ENCODE peak calls at places on chromosomes 5 and 9, in four cellular contexts. N is neural crest cell, F is WTC11, T is GM20000. I is an unnamed sample.

GRCh38 chr9:130894546-130894945 is 2.1 kb downstream of the QRFP start:
- DNase-seq in N (no peak), F (no peak), T (no peak), I (no peak)

GRCh38 chr9:297104-297794 is 82.6 kb downstream of the DOCK8 start:
- DNase-seq in N (no peak), F (no peak), T (peak; percentile 33), I (peak; percentile 62)

GRCh38 chr5:131305906-131306305 is 42.1 kb downstream of the CDC42SE2 start:
- DNase-seq in N (no peak), F (no peak), T (no peak), I (no peak)

GRCh38 chr9:14633906-14634565 is 59.2 kb downstream of the ZDHHC21 start:
- DNase-seq in N (no peak), F (no peak), T (no peak), I (no peak)

GRCh38 chr9:97880336-97880735 is 27.3 kb downstream of the FOXE1 start:
- DNase-seq in N (no peak), F (no peak), T (no peak), I (no peak)

GRCh38 chr5:138722518-138722917 is 30.7 kb upstream of the CTNNA1 start:
- DNase-seq in N (no peak), F (peak; percentile 40), T (no peak), I (no peak)

GRCh38 chr9:34984049-34984448 is 5.5 kb upstream of the DNAJB5 start:
- DNase-seq in N (no peak), F (peak; percentile 57), T (no peak), I (no peak)

GRCh38 chr5:55036477-55036876 is 12.4 kb downstream of the GZMK start:
- DNase-seq in N (no peak), F (no peak), T (no peak), I (no peak)

GRCh38 chr5:109691248-109691574 is 1.5 kb downstream of the MAN2A1 start:
- DNase-seq in N (no peak), F (no peak), T (no peak), I (no peak)

GRCh38 chr5:100232730-100233129 is 302.4 kb upstream of the FAM174A start:
- DNase-seq in N (no peak), F (no peak), T (no peak), I (no peak)

GRCh38 chr9:90141723-90142122 is 500.9 kb downstream of the DIRAS2 start:
- DNase-seq in N (no peak), F (no peak), T (peak; percentile 19), I (no peak)

GRCh38 chr5:141560725-141561483 is 57.9 kb downstream of the DIAPH1 start:
- DNase-seq in N (peak; percentile 67), F (peak; percentile 75), T (no peak), I (no peak)

GRCh38 chr5:82221020-82221419 is 57.1 kb downstream of the RPS23 start:
- DNase-seq in N (no peak), F (no peak), T (no peak), I (no peak)

GRCh38 chr9:104746798-104747197 is 685 bp upstream of the NIPSNAP3A start:
- DNase-seq in N (no peak), F (no peak), T (no peak), I (no peak)

GRCh38 chr5:110757118-110757729 is 18.4 kb downstream of the SLC25A46 start:
- DNase-seq in N (peak; percentile 20), F (no peak), T (no peak), I (no peak)

GRCh38 chr5:81698806-81699205 is 52.1 kb downstream of the SSBP2 start:
- DNase-seq in N (no peak), F (no peak), T (no peak), I (no peak)

GRCh38 chr5:172504736-172505402 is 50.5 kb upstream of the SH3PXD2B start:
- DNase-seq in N (no peak), F (no peak), T (no peak), I (no peak)

GRCh38 chr9:75658301-75658919 is 232.1 kb upstream of the PCSK5 start:
- DNase-seq in N (no peak), F (no peak), T (no peak), I (no peak)

GRCh38 chr9:25396828-25397227 is 281.4 kb downstream of the TUSC1 start:
- DNase-seq in N (no peak), F (no peak), T (no peak), I (no peak)

GRCh38 chr9:34190996-34191892 is 12.4 kb downstream of the UBAP1 start:
- DNase-seq in N (no peak), F (no peak), T (no peak), I (no peak)

GRCh38 chr9:19174127-19174921 is 47.0 kb upstream of the PLIN2 start:
- DNase-seq in N (peak; percentile 16), F (peak; percentile 30), T (peak; percentile 74), I (peak; percentile 72)

GRCh38 chr5:76303917-76304316 is 99.2 kb upstream of the IQGAP2 start:
- DNase-seq in N (no peak), F (no peak), T (peak; percentile 54), I (peak; percentile 63)

GRCh38 chr5:37090123-37090726 is 159.0 kb downstream of the CPLANE1 start:
- DNase-seq in N (no peak), F (no peak), T (no peak), I (no peak)

GRCh38 chr9:20504930-20505329 is 117.4 kb downstream of the MLLT3 start:
- DNase-seq in N (no peak), F (no peak), T (no peak), I (no peak)

GRCh38 chr9:114958021-114958846 is 27.8 kb upstream of the TNFSF8 start:
- DNase-seq in N (no peak), F (no peak), T (no peak), I (no peak)

GRCh38 chr5:176542596-176543427 is 5.6 kb upstream of the RNF44 start:
- DNase-seq in N (peak; percentile 14), F (peak; percentile 50), T (peak; percentile 85), I (peak; percentile 74)

GRCh38 chr5:74179183-74179582 is 461.3 kb downstream of the ENC1 start:
- DNase-seq in N (no peak), F (no peak), T (no peak), I (no peak)

GRCh38 chr5:179820483-179821297 is at the start of gene SQSTM1:
- DNase-seq in N (peak; percentile 74), F (peak; percentile 73), T (peak; percentile 95), I (peak; percentile 88)

GRCh38 chr5:154977409-154977808 is 36.1 kb upstream of the KIF4B start:
- DNase-seq in N (no peak), F (no peak), T (no peak), I (no peak)

GRCh38 chr5:138389332-138389731 is 36.8 kb downstream of the KDM3B start:
- DNase-seq in N (no peak), F (no peak), T (no peak), I (no peak)

GRCh38 chr9:126375386-126375785 is 48.8 kb downstream of the MVB12B start:
- DNase-seq in N (no peak), F (no peak), T (no peak), I (no peak)

GRCh38 chr5:59588922-59589321 is 304.6 kb downstream of the PDE4D start:
- DNase-seq in N (no peak), F (no peak), T (no peak), I (no peak)

GRCh38 chr9:35618854-35619799 is 914 bp upstream of the CD72 start:
- DNase-seq in N (no peak), F (no peak), T (peak; percentile 72), I (peak; percentile 74)

I was measured in GM06990.